ENCODE peak calls at places on chromosomes 12 and 14, in six cellular contexts. One of them, this sample, is unnamed.
A peak's percentile ranks its signal among the peaks of the same experiment; 100 is the strongest.

GRCh38 chr12:91778091-91778819 is 367.4 kb downstream of the BTG1 start:
- DNase-seq in AG08395: no peak
- DNase-seq in activated CD4-positive, alpha-beta T cell treated with anti-CD3 and anti-CD28 coated beads for 24 hours: no peak
- DNase-seq in ELF-1: no peak
- DNase-seq in stimulated activated CD4-positive, alpha-beta T cell treated with anti-CD3 and anti-CD28 coated beads, Interleukin-15, amount 100 ng/mL, for 24 hours: no peak
- DNase-seq in amniotic stem cell: no peak
- DNase-seq in this sample: no peak

GRCh38 chr14:104284636-104285482 is 146.5 kb downstream of the KIF26A start:
- DNase-seq in activated CD4-positive, alpha-beta T cell treated with anti-CD3 and anti-CD28 coated beads for 24 hours: no peak
- DNase-seq in amniotic stem cell: no peak
- DNase-seq in stimulated activated CD4-positive, alpha-beta T cell treated with anti-CD3 and anti-CD28 coated beads, Interleukin-15, amount 100 ng/mL, for 24 hours: no peak
- DNase-seq in ELF-1: no peak
- DNase-seq in AG08395: no peak
- DNase-seq in this sample: no peak

GRCh38 chr12:27779416-27779815 is 617 bp upstream of the KLHL42 start:
- DNase-seq in stimulated activated CD4-positive, alpha-beta T cell treated with anti-CD3 and anti-CD28 coated beads, Interleukin-15, amount 100 ng/mL, for 24 hours: peak; percentile 29
- DNase-seq in amniotic stem cell: no peak
- DNase-seq in AG08395: peak; percentile 20
- DNase-seq in activated CD4-positive, alpha-beta T cell treated with anti-CD3 and anti-CD28 coated beads for 24 hours: no peak
- DNase-seq in ELF-1: peak; percentile 36
- DNase-seq in this sample: peak; percentile 48

GRCh38 chr12:51897181-51897580 is 9.3 kb downstream of the ANKRD33 start:
- DNase-seq in stimulated activated CD4-positive, alpha-beta T cell treated with anti-CD3 and anti-CD28 coated beads, Interleukin-15, amount 100 ng/mL, for 24 hours: no peak
- DNase-seq in AG08395: no peak
- DNase-seq in activated CD4-positive, alpha-beta T cell treated with anti-CD3 and anti-CD28 coated beads for 24 hours: no peak
- DNase-seq in amniotic stem cell: no peak
- DNase-seq in ELF-1: no peak
- DNase-seq in this sample: no peak

GRCh38 chr12:16610006-16610520 is 4.1 kb upstream of the LMO3 start:
- DNase-seq in ELF-1: no peak
- DNase-seq in stimulated activated CD4-positive, alpha-beta T cell treated with anti-CD3 and anti-CD28 coated beads, Interleukin-15, amount 100 ng/mL, for 24 hours: no peak
- DNase-seq in amniotic stem cell: no peak
- DNase-seq in AG08395: no peak
- DNase-seq in activated CD4-positive, alpha-beta T cell treated with anti-CD3 and anti-CD28 coated beads for 24 hours: no peak
- DNase-seq in this sample: peak; percentile 62

GRCh38 chr12:124916370-124917134 is 2.1 kb upstream of the UBC start:
- DNase-seq in ELF-1: peak; percentile 76
- DNase-seq in stimulated activated CD4-positive, alpha-beta T cell treated with anti-CD3 and anti-CD28 coated beads, Interleukin-15, amount 100 ng/mL, for 24 hours: peak; percentile 70
- DNase-seq in amniotic stem cell: no peak
- DNase-seq in AG08395: peak; percentile 66
- DNase-seq in activated CD4-positive, alpha-beta T cell treated with anti-CD3 and anti-CD28 coated beads for 24 hours: no peak
- DNase-seq in this sample: peak; percentile 94

GRCh38 chr14:56216631-56217379 is 98.6 kb downstream of the PELI2 start:
- DNase-seq in stimulated activated CD4-positive, alpha-beta T cell treated with anti-CD3 and anti-CD28 coated beads, Interleukin-15, amount 100 ng/mL, for 24 hours: no peak
- DNase-seq in AG08395: no peak
- DNase-seq in ELF-1: no peak
- DNase-seq in amniotic stem cell: no peak
- DNase-seq in activated CD4-positive, alpha-beta T cell treated with anti-CD3 and anti-CD28 coated beads for 24 hours: no peak
- DNase-seq in this sample: no peak

GRCh38 chr12:112179936-112180335 is 54.6 kb downstream of the TRAFD1 start:
- DNase-seq in amniotic stem cell: no peak
- DNase-seq in AG08395: no peak
- DNase-seq in stimulated activated CD4-positive, alpha-beta T cell treated with anti-CD3 and anti-CD28 coated beads, Interleukin-15, amount 100 ng/mL, for 24 hours: no peak
- DNase-seq in ELF-1: no peak
- DNase-seq in activated CD4-positive, alpha-beta T cell treated with anti-CD3 and anti-CD28 coated beads for 24 hours: no peak
- DNase-seq in this sample: no peak

GRCh38 chr12:7395950-7396349 is 48.0 kb downstream of the CD163L1 start:
- DNase-seq in activated CD4-positive, alpha-beta T cell treated with anti-CD3 and anti-CD28 coated beads for 24 hours: no peak
- DNase-seq in amniotic stem cell: no peak
- DNase-seq in ELF-1: no peak
- DNase-seq in AG08395: peak; percentile 22
- DNase-seq in stimulated activated CD4-positive, alpha-beta T cell treated with anti-CD3 and anti-CD28 coated beads, Interleukin-15, amount 100 ng/mL, for 24 hours: no peak
- DNase-seq in this sample: peak; percentile 3